ENCODE peak calls at places on chromosomes 16 and 17, in four cellular contexts. C is body of pancreas, K is lower leg skin, X is astrocyte of the spinal cord. W is an unnamed sample.

GRCh38 chr17:66306413-66306812 is 4.0 kb downstream of the PRKCA start:
- DNase-seq in C (no peak), K (no peak), X (peak), W (no peak)

GRCh38 chr16:66133641-66134402 is 232.7 kb upstream of the CDH5 start:
- DNase-seq in C (no peak), K (no peak), X (no peak), W (peak)

GRCh38 chr16:5070431-5071186 is 1.0 kb upstream of the ALG1 start:
- DNase-seq in C (no peak), K (no peak), X (no peak), W (no peak)

GRCh38 chr16:30075503-30076275 is at the start of gene PPP4C:
- DNase-seq in C (peak), K (peak), X (peak), W (peak)

GRCh38 chr16:20704281-20704680 is 6.8 kb upstream of the ACSM1 start:
- DNase-seq in C (no peak), K (no peak), X (no peak), W (no peak)

GRCh38 chr16:5738586-5738985 is 641.0 kb upstream of the EEF2KMT start:
- DNase-seq in C (no peak), K (no peak), X (no peak), W (peak)

GRCh38 chr16:3642397-3643094 is 11.9 kb upstream of the DNASE1 start:
- DNase-seq in C (peak), K (peak), X (peak), W (no peak)

GRCh38 chr17:50372708-50373556 is at the start of the genes EME1 and MRPL27:
- DNase-seq in C (peak), K (peak), X (peak), W (peak)

GRCh38 chr17:27239584-27239983 is 54.3 kb upstream of the WSB1 start:
- DNase-seq in C (no peak), K (no peak), X (no peak), W (no peak)

GRCh38 chr17:21001111-21001812 is 41.5 kb downstream of the USP22 start:
- DNase-seq in C (peak), K (no peak), X (no peak), W (no peak)

GRCh38 chr16:84907575-84907974 is 87.8 kb downstream of the CRISPLD2 start:
- DNase-seq in C (peak), K (no peak), X (peak), W (no peak)

GRCh38 chr17:3951420-3951819 is 12.8 kb downstream of the ATP2A3 start:
- DNase-seq in C (no peak), K (no peak), X (no peak), W (no peak)

GRCh38 chr17:36950027-36950426 is 1.3 kb downstream of the AATF start:
- DNase-seq in C (no peak), K (no peak), X (no peak), W (no peak)

GRCh38 chr16:87851141-87851587 is 18.1 kb downstream of the SLC7A5 start:
- DNase-seq in C (no peak), K (no peak), X (no peak), W (no peak)

GRCh38 chr17:63369233-63369632 is 76.9 kb downstream of the CYB561 start:
- DNase-seq in C (no peak), K (no peak), X (no peak), W (no peak)

GRCh38 chr17:72419866-72420774 is 299.3 kb downstream of the SOX9 start:
- DNase-seq in C (peak), K (no peak), X (peak), W (peak)

GRCh38 chr17:48597775-48598631 is 4.4 kb upstream of the HOXB5 start:
- DNase-seq in C (peak), K (peak), X (peak), W (peak)

GRCh38 chr17:63444457-63444856 is 1.6 kb downstream of the CYB561 start:
- DNase-seq in C (no peak), K (no peak), X (no peak), W (no peak)

GRCh38 chr17:77901476-77901875 is 57.0 kb upstream of the TNRC6C start:
- DNase-seq in C (no peak), K (peak), X (no peak), W (no peak)

GRCh38 chr16:49495151-49495566 is 121.6 kb downstream of the C16orf78 start:
- DNase-seq in C (no peak), K (peak), X (no peak), W (no peak)

GRCh38 chr17:28563475-28563874 is 7.8 kb downstream of the PIGS start:
- DNase-seq in C (peak), K (no peak), X (no peak), W (no peak)

GRCh38 chr16:29877266-29877961 is 14.4 kb upstream of the CDIPT start:
- DNase-seq in C (no peak), K (no peak), X (no peak), W (peak)

GRCh38 chr17:68910256-68910705 is 44.9 kb downstream of the ABCA8 start:
- DNase-seq in C (no peak), K (no peak), X (peak), W (peak)

GRCh38 chr16:53509906-53510703 is 7.1 kb upstream of the AKTIP start:
- DNase-seq in C (peak), K (peak), X (peak), W (peak)

GRCh38 chr17:7440823-7441174 is 1.5 kb downstream of the FGF11 start:
- DNase-seq in C (no peak), K (no peak), X (peak), W (no peak)

GRCh38 chr17:82000803-82001649 is 21.7 kb downstream of the CENPX start:
- DNase-seq in C (no peak), K (no peak), X (no peak), W (no peak)

GRCh38 chr17:83083368-83084201 is 4.2 kb downstream of the METRNL start:
- DNase-seq in C (peak), K (peak), X (peak), W (peak)

GRCh38 chr16:71929048-71929447 is 33.7 kb downstream of the IST1 start:
- DNase-seq in C (no peak), K (no peak), X (peak), W (no peak)

GRCh38 chr17:70655179-70655578 is 485.8 kb downstream of the KCNJ2 start:
- DNase-seq in C (no peak), K (no peak), X (no peak), W (no peak)

GRCh38 chr17:44979426-44980273 is 11.5 kb upstream of the C1QL1 start:
- DNase-seq in C (no peak), K (no peak), X (no peak), W (no peak)

GRCh38 chr17:44977740-44978584 is 9.9 kb upstream of the C1QL1 start:
- DNase-seq in C (no peak), K (no peak), X (no peak), W (no peak)

GRCh38 chr17:44976198-44976597 is 8.1 kb upstream of the C1QL1 start:
- DNase-seq in C (no peak), K (no peak), X (no peak), W (no peak)

GRCh38 chr17:44978807-44979206 is 10.7 kb upstream of the C1QL1 start:
- DNase-seq in C (no peak), K (no peak), X (no peak), W (no peak)

GRCh38 chr17:44977065-44977464 is 9.0 kb upstream of the C1QL1 start:
- DNase-seq in C (no peak), K (no peak), X (no peak), W (no peak)
- TF ChIP-seq CTCF in C (no peak), K (no peak), X (no peak), W (no peak)

GRCh38 chr17:19590912-19591551 is 57.4 kb downstream of the SLC47A1 start:
- DNase-seq in C (no peak), K (peak), X (no peak), W (no peak)
- TF ChIP-seq CTCF in C (no peak), K (no peak), X (no peak), W (no peak)

GRCh38 chr17:67376892-67377726 is at the start of gene PITPNC1:
- DNase-seq in C (peak), K (peak), X (peak), W (peak)
- TF ChIP-seq CTCF in C (no peak), K (no peak), X (no peak), W (no peak)

GRCh38 chr17:9824094-9824493 is 1.6 kb upstream of the GLP2R start:
- DNase-seq in C (no peak), K (no peak), X (no peak), W (no peak)
- TF ChIP-seq CTCF in C (no peak), K (no peak), X (no peak), W (no peak)

DNA sequence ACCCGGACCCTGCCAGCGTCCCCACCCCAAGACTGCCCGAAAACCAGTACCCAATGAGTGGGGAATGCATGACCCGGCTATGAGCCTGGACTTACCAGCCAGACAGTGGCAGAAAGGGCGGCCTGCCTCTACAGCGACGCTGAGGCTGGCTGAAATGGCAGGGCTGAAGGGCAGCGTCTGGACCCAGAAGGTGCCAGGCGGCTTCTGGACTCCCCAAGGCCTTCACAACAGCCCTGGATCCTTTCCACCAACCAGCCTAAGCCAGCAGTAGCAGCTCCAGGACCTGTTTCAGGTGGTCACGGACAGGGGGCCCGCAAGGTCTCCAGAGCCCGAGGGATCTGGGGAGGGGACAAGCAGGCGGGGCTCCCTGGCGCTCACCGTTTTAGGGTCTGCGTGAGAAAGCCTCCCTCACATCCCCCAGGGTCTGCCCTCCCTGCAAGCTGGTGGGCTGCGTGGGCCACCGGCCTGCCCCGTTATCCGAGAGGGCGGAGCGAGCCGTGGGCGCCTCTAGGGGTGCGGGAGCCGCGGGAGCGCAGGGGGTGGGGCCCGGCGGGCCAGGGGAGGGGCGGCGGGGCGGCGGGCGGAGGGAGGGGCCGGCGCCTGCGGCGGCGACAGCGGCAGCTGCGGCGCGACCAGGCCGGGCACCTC is at the start of gene RIPOR1:
- DNase-seq in C (peak), K (peak), X (no peak), W (peak)
- TF ChIP-seq CTCF in C (no peak), K (no peak), X (no peak), W (no peak)

DNA sequence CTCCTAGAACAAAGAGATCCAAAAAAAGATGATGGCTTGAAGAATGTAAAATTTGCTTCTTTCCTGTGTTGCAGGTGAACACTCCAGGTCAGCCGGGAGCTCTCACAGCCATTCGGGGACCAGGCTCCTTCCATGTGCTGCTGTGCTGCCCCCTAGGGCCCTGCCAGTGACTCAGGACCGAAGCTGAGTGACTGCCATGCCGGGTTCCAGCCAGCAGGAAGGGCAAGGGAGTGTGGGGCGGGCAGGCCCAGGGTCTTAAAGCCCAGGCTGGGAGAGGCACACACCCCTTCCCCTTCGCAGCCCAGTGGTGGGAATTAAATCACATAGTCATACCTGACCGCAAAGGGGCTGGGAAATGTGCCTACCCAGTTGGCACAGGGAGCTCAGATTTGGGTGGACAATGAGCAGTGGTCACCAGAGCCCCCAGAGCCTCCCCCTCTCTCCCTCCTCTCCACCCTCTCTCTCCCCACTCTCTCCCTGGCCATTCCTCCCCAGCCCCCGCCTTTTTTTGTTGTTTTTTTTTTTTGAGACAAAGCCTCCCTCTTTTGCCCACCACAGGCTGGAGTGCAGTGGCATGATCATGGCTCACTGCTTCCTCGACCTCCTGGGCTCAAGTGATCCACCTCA is 11.5 kb downstream of the EPOP start:
- DNase-seq in C (peak), K (no peak), X (peak), W (peak)
- TF ChIP-seq CTCF in C (peak), K (no peak), X (peak), W (peak)

W was measured in A673.